ENCODE peak calls at places on chromosomes 6 and 20, in nine cellular contexts. R is fibroblast of mammary gland; H is EL; G is RWPE2; E is T-helper 17 cell; P is small intestine; F is tibial artery; S is lower lobe of right lung; X is naive thymus-derived CD8-positive, alpha-beta T cell. K is an unnamed sample.
A peak's percentile ranks its signal among the peaks of the same experiment; 100 is the strongest.

GRCh38 chr6:158642097-158642601 is 2.4 kb downstream of the DYNLT1 start:
- DNase-seq in R (peak; percentile 97), H (peak; percentile 88), G (peak; percentile 80), E (no peak), P (peak; percentile 79), F (peak; percentile 90), S (no peak), X (no peak), K (no peak)

GRCh38 chr6:52103661-52104060 is 16.2 kb upstream of the PKHD1 start:
- DNase-seq in R (no peak), H (no peak), G (no peak), E (no peak), P (no peak), F (no peak), S (no peak), X (no peak), K (no peak)

GRCh38 chr20:62388839-62389600 is 2.1 kb downstream of the RPS21 start:
- DNase-seq in R (no peak), H (no peak), G (no peak), E (no peak), P (no peak), F (no peak), S (no peak), X (no peak), K (no peak)

GRCh38 chr6:169029861-169030260 is 223.8 kb downstream of the THBS2 start:
- DNase-seq in R (no peak), H (no peak), G (no peak), E (no peak), P (no peak), F (no peak), S (no peak), X (no peak), K (no peak)

GRCh38 chr6:138562691-138563090 is 63.4 kb upstream of the NHSL1 start:
- DNase-seq in R (no peak), H (no peak), G (no peak), E (no peak), P (no peak), F (no peak), S (no peak), X (no peak), K (no peak)

GRCh38 chr6:30490031-30490876 is 945 bp downstream of the HLA-E start:
- DNase-seq in R (peak; percentile 51), H (peak; percentile 69), G (peak; percentile 75), E (peak; percentile 72), P (peak; percentile 69), F (peak; percentile 85), S (peak; percentile 84), X (peak; percentile 81), K (peak; percentile 91)

GRCh38 chr6:109347779-109348178 is 34.5 kb downstream of the CD164 start:
- DNase-seq in R (no peak), H (no peak), G (no peak), E (no peak), P (peak; percentile 92), F (no peak), S (no peak), X (no peak), K (no peak)

GRCh38 chr6:45974596-45974995 is 41.1 kb downstream of the CLIC5 start:
- DNase-seq in R (no peak), H (no peak), G (no peak), E (no peak), P (no peak), F (no peak), S (no peak), X (no peak), K (no peak)

GRCh38 chr6:80269331-80269730 is 162.9 kb downstream of the BCKDHB start:
- DNase-seq in R (no peak), H (no peak), G (no peak), E (no peak), P (no peak), F (no peak), S (no peak), X (no peak), K (no peak)

GRCh38 chr20:59398552-59399265 is 98.3 kb downstream of the EDN3 start:
- DNase-seq in R (no peak), H (no peak), G (peak; percentile 71), E (no peak), P (no peak), F (no peak), S (no peak), X (no peak), K (no peak)

GRCh38 chr6:121356575-121356974 is 22.3 kb upstream of the TBC1D32 start:
- DNase-seq in R (no peak), H (no peak), G (no peak), E (no peak), P (no peak), F (no peak), S (no peak), X (no peak), K (no peak)

GRCh38 chr6:119728220-119728750 is 378.7 kb upstream of the MAN1A1 start:
- DNase-seq in R (no peak), H (no peak), G (no peak), E (no peak), P (peak; percentile 27), F (no peak), S (no peak), X (no peak), K (no peak)

GRCh38 chr6:2990179-2990931 is 9.3 kb upstream of the NQO2 start:
- DNase-seq in R (peak; percentile 26), H (peak; percentile 35), G (no peak), E (no peak), P (peak; percentile 72), F (no peak), S (peak; percentile 60), X (no peak), K (no peak)

GRCh38 chr20:36856691-36857635 is 19.0 kb upstream of the TLDC2 start:
- DNase-seq in R (peak; percentile 52), H (peak; percentile 62), G (peak; percentile 71), E (no peak), P (no peak), F (no peak), S (peak; percentile 62), X (peak; percentile 64), K (peak; percentile 74)

GRCh38 chr20:25340380-25340779 is 50.3 kb downstream of the ABHD12 start:
- DNase-seq in R (no peak), H (no peak), G (no peak), E (no peak), P (no peak), F (no peak), S (no peak), X (no peak), K (no peak)

GRCh38 chr6:39961178-39961577 is 26.9 kb upstream of the MOCS1 start:
- DNase-seq in R (peak; percentile 43), H (peak; percentile 57), G (no peak), E (no peak), P (no peak), F (no peak), S (no peak), X (no peak), K (no peak)

GRCh38 chr6:52514514-52514913 is 62.3 kb downstream of the TRAM2 start:
- DNase-seq in R (peak; percentile 96), H (peak; percentile 93), G (no peak), E (no peak), P (no peak), F (peak; percentile 82), S (no peak), X (no peak), K (no peak)

GRCh38 chr6:137258170-137258569 is 39.0 kb upstream of the IFNGR1 start:
- DNase-seq in R (peak; percentile 54), H (no peak), G (no peak), E (no peak), P (peak; percentile 22), F (no peak), S (peak; percentile 63), X (no peak), K (peak; percentile 60)

GRCh38 chr20:49668181-49668877 is 45.3 kb downstream of the B4GALT5 start:
- DNase-seq in R (no peak), H (no peak), G (no peak), E (peak; percentile 56), P (peak; percentile 83), F (no peak), S (peak; percentile 66), X (peak; percentile 21), K (no peak)

GRCh38 chr6:57177545-57178225 is 5.6 kb downstream of the BAG2 start:
- DNase-seq in R (peak; percentile 64), H (no peak), G (no peak), E (no peak), P (no peak), F (peak; percentile 82), S (no peak), X (no peak), K (peak; percentile 65)

GRCh38 chr6:167825759-167826229 is 917 bp upstream of the AFDN start:
- DNase-seq in R (no peak), H (peak; percentile 56), G (peak; percentile 78), E (peak; percentile 16), P (peak; percentile 84), F (peak; percentile 71), S (peak; percentile 81), X (no peak), K (no peak)